ENCODE peak calls at places on chromosomes 13 and 19, in four cellular contexts. I is GM12878, M is H1, C is K562. Z is an unnamed sample.

GRCh38 chr13:98157188-98157587 is 14.3 kb downstream of the FARP1 start:
- DNase-seq in I (no peak), M (no peak), C (no peak), Z (no peak)

GRCh38 chr19:27744926-27745844 is 1467.8 kb downstream of the UQCRFS1 start:
- DNase-seq in I (no peak), M (no peak), C (no peak), Z (no peak)

GRCh38 chr13:110304256-110304655 is 2.7 kb downstream of the COL4A1 start:
- DNase-seq in I (no peak), M (no peak), C (no peak), Z (no peak)

GRCh38 chr19:4539697-4540581 is at the start of gene LRG1:
- DNase-seq in I (peak; percentile 30), M (no peak), C (peak; percentile 88), Z (no peak)

GRCh38 chr13:42753697-42754096 is 27.7 kb upstream of the FAM216B start:
- DNase-seq in I (no peak), M (no peak), C (no peak), Z (no peak)

GRCh38 chr19:31160346-31160926 is 188.8 kb downstream of the TSHZ3 start:
- DNase-seq in I (no peak), M (no peak), C (no peak), Z (no peak)

GRCh38 chr13:68369739-68370138 is 1139.6 kb upstream of the PCDH9 start:
- DNase-seq in I (no peak), M (no peak), C (no peak), Z (no peak)

GRCh38 chr19:55156202-55157063 is 1.1 kb downstream of the TNNI3 start:
- DNase-seq in I (no peak), M (peak; percentile 99), C (peak; percentile 93), Z (peak; percentile 89)

GRCh38 chr19:55441692-55442321 is 1.3 kb downstream of the SHISA7 start:
- DNase-seq in I (no peak), M (peak; percentile 92), C (peak; percentile 85), Z (no peak)

GRCh38 chr19:52600639-52601024 is 30.5 kb downstream of the ZNF701 start:
- DNase-seq in I (no peak), M (no peak), C (no peak), Z (no peak)

GRCh38 chr13:36076211-36076610 is 55.0 kb downstream of the DCLK1 start:
- DNase-seq in I (no peak), M (no peak), C (no peak), Z (no peak)

GRCh38 chr13:54733639-54734038 is 1705.0 kb downstream of the OLFM4 start:
- DNase-seq in I (no peak), M (no peak), C (no peak), Z (no peak)

GRCh38 chr13:40672310-40673060 is 6.0 kb upstream of the FOXO1 start:
- DNase-seq in I (no peak), M (no peak), C (peak; percentile 70), Z (peak; percentile 57)

GRCh38 chr13:79401259-79402071 is 4.6 kb downstream of the RBM26 start:
- DNase-seq in I (no peak), M (no peak), C (no peak), Z (no peak)
- TF ChIP-seq SRF in I (no peak), M (no peak), C (no peak), Z (no peak)

DNA sequence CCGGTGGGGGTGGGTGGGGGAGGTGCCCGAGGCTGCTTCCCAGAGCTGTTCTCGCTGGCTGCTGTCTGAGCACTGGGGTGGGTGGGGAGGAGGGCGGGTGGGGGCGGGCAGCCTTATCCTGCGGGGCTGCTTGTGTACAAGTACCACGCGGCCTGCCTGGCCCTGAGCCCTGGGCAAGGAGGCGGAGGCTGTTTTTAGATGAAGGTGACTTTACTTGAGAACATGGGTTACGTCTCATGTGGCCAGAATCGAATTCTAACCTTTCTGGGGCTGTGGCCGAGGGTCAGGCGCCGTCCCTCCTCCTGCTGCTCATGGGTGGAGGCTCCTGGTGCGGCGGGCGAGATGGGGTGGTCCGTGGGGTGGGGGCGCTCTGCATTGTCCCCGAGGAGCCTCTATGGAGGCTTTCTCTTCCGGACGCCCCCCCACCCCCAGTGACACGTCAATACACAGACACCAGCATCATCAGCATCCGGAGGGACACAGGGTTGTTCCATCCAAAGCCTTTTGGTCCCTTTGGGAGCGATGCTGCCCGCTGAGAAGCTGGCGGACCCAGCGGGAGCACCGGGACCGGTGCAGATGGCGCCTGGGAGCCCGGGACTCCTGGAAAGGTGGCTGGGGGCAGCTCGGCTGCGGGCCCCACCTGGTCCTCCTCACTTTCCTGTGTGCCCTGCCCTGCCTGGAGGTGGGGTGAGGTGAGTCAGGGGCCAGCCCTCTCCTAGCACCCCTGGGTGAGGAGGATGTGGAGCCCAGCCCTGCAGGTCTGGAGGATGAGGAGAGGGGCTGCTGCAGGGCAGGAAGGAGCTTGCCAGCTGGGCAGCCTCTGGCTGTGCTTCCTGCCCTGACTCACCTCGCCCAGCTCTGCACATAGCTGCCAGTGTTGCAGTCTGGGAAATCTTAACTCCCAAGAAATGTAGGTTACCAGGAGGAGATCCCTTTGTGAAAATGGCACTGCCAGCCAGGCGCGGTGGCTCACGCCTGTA is 3.4 kb downstream of the BSG start:
- DNase-seq in I (no peak), M (no peak), C (peak; percentile 56), Z (no peak)
- TF ChIP-seq SRF in I (no peak), M (no peak), C (no peak), Z (no peak)

GRCh38 chr19:46373573-46374359 is 26.9 kb downstream of the PPP5C start:
- DNase-seq in I (no peak), M (peak; percentile 73), C (no peak), Z (no peak)
- TF ChIP-seq SRF in I (no peak), M (no peak), C (no peak), Z (no peak)

DNA sequence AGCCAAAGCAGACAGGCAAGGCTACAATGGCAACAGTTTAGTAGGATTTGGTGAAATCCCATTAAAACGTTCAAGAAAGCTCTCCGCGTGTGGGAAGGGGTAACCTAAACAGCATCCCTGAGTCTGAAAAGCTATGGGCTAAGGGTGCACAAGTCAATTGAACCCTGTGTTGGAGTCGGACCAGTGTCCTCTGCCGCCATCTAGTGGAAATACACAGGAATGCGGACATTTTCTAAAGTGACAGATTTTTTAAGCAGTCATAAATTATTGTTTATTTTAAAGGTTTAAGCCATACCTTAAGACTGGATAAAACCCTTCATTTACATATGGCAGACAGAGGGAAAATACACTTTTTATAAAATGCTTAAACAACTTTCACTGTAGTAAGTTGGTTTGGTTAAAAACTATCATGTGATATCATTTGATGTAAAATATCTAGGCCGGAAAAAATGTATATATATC is 26.5 kb upstream of the LSM14A start:
- DNase-seq in I (no peak), M (peak; percentile 53), C (peak; percentile 61), Z (peak; percentile 33)
- TF ChIP-seq SRF in I (no peak), M (no peak), C (no peak), Z (no peak)

GRCh38 chr19:34926361-34926684 is 380 bp upstream of the ZNF30 start:
- DNase-seq in I (no peak), M (no peak), C (no peak), Z (no peak)

GRCh38 chr19:34926685-34927375 is at the start of gene ZNF30:
- DNase-seq in I (peak; percentile 44), M (peak; percentile 90), C (peak; percentile 82), Z (peak; percentile 48)

GRCh38 chr19:34925278-34925855 is 1.3 kb upstream of the ZNF30 start:
- DNase-seq in I (no peak), M (no peak), C (no peak), Z (no peak)
- TF ChIP-seq SRF in I (no peak), M (no peak), C (no peak), Z (no peak)

DNA sequence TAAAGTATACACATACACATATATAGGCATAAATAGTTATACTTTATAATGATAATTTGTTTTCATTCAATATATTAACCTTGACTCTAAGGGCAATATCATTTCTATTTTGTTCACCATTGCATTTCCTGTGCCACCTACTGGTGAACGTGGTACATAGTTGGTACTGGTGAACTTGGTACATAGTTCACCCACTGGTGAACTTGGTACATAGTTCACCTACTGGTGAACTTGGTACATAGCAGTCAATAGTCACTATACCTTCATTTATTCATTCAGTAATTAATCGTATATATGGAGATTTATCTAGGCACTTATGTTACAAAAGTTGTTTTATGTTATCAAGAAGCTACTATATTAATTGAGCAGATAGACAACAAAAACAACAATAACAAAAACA is 172.6 kb upstream of the ATXN8OS start:
- DNase-seq in I (no peak), M (no peak), C (peak; percentile 3), Z (peak; percentile 52)
- TF ChIP-seq SRF in I (no peak), M (no peak), C (no peak), Z (no peak)

DNA sequence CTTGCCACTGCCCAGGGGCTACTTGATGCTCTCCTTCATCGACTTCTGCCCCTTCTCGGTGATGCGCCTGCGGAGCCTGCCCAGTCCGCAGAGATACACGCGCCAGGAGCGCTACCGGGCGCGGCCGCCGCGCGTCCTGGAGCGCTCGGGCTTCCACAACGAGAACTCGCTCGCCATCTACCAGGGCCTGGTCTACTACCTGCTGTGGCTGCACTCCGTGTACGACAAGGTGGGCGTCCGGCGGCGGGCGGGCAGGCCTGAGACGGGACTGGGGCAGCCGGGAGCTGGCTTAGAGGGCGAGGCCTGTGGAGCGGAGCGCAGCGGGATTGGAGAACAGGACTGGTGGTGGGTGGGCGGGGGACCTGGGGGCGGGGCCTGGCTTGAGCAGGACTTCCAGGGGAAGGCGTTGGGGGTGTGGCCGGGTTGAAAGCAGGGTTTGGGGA is 12.7 kb upstream of the PSMD8 start:
- DNase-seq in I (no peak), M (peak; percentile 91), C (peak; percentile 91), Z (peak; percentile 73)
- TF ChIP-seq SRF in I (no peak), M (no peak), C (no peak), Z (no peak)

Z was measured in HCT116.